ENCODE peak calls at places on chromosomes 16 and 17, in five cellular contexts. One of them, this sample, is unnamed.

GRCh38 chr17:13638855-13639458 is 37.2 kb upstream of the HS3ST3A1 start:
- DNase-seq in left ventricle myocardium inferior: no peak
- DNase-seq in iPS DF 6.9: no peak
- DNase-seq in CD8-positive, alpha-beta memory T cell: no peak
- DNase-seq in psoas muscle: no peak
- DNase-seq in this sample: peak; percentile 35

GRCh38 chr16:67514382-67514828 is 14.2 kb upstream of the RIPOR1 start:
- DNase-seq in left ventricle myocardium inferior: peak; percentile 78
- DNase-seq in iPS DF 6.9: no peak
- DNase-seq in CD8-positive, alpha-beta memory T cell: peak; percentile 73
- DNase-seq in psoas muscle: peak; percentile 81
- DNase-seq in this sample: peak; percentile 57

GRCh38 chr16:46789499-46790414 is 41.2 kb downstream of the C16orf87 start:
- DNase-seq in left ventricle myocardium inferior: peak; percentile 77
- DNase-seq in iPS DF 6.9: peak; percentile 47
- DNase-seq in CD8-positive, alpha-beta memory T cell: peak; percentile 80
- DNase-seq in psoas muscle: peak; percentile 76
- DNase-seq in this sample: no peak

GRCh38 chr17:5879424-5879823 is 190.8 kb upstream of the WSCD1 start:
- DNase-seq in left ventricle myocardium inferior: no peak
- DNase-seq in iPS DF 6.9: no peak
- DNase-seq in CD8-positive, alpha-beta memory T cell: no peak
- DNase-seq in psoas muscle: no peak
- DNase-seq in this sample: no peak

GRCh38 chr16:7303677-7304200 is 28.9 kb upstream of the RBFOX1 start:
- DNase-seq in left ventricle myocardium inferior: no peak
- DNase-seq in iPS DF 6.9: no peak
- DNase-seq in CD8-positive, alpha-beta memory T cell: no peak
- DNase-seq in psoas muscle: no peak
- DNase-seq in this sample: no peak

GRCh38 chr17:66930933-66931332 is 33.6 kb upstream of the CACNG4 start:
- DNase-seq in left ventricle myocardium inferior: no peak
- DNase-seq in iPS DF 6.9: no peak
- DNase-seq in CD8-positive, alpha-beta memory T cell: no peak
- DNase-seq in psoas muscle: no peak
- DNase-seq in this sample: no peak

GRCh38 chr17:410674-411401 is 58.2 kb upstream of the RPH3AL start:
- DNase-seq in left ventricle myocardium inferior: no peak
- DNase-seq in iPS DF 6.9: no peak
- DNase-seq in CD8-positive, alpha-beta memory T cell: peak; percentile 90
- DNase-seq in psoas muscle: no peak
- DNase-seq in this sample: no peak

GRCh38 chr16:56226840-56227525 is 35.7 kb downstream of the GNAO1 start:
- DNase-seq in left ventricle myocardium inferior: no peak
- DNase-seq in iPS DF 6.9: no peak
- DNase-seq in CD8-positive, alpha-beta memory T cell: peak; percentile 31
- DNase-seq in psoas muscle: no peak
- DNase-seq in this sample: no peak

GRCh38 chr17:65434251-65434650 is 127.2 kb downstream of the AXIN2 start:
- DNase-seq in left ventricle myocardium inferior: no peak
- DNase-seq in iPS DF 6.9: no peak
- DNase-seq in CD8-positive, alpha-beta memory T cell: no peak
- DNase-seq in psoas muscle: no peak
- DNase-seq in this sample: no peak

GRCh38 chr17:62819511-62820221 is 11.6 kb upstream of the MARCHF10 start:
- DNase-seq in left ventricle myocardium inferior: peak; percentile 31
- DNase-seq in iPS DF 6.9: no peak
- DNase-seq in CD8-positive, alpha-beta memory T cell: no peak
- DNase-seq in psoas muscle: peak; percentile 62
- DNase-seq in this sample: peak; percentile 58

GRCh38 chr17:64148017-64148631 is 18.2 kb upstream of the ERN1 start:
- DNase-seq in left ventricle myocardium inferior: no peak
- DNase-seq in iPS DF 6.9: no peak
- DNase-seq in CD8-positive, alpha-beta memory T cell: no peak
- DNase-seq in psoas muscle: no peak
- DNase-seq in this sample: peak; percentile 30

GRCh38 chr17:2259769-2260536 is 43.6 kb downstream of the SMG6 start:
- DNase-seq in left ventricle myocardium inferior: no peak
- DNase-seq in iPS DF 6.9: no peak
- DNase-seq in CD8-positive, alpha-beta memory T cell: peak; percentile 54
- DNase-seq in psoas muscle: no peak
- DNase-seq in this sample: no peak

GRCh38 chr17:32910769-32911168 is 17.2 kb upstream of the TMEM98 start:
- DNase-seq in left ventricle myocardium inferior: no peak
- DNase-seq in iPS DF 6.9: no peak
- DNase-seq in CD8-positive, alpha-beta memory T cell: no peak
- DNase-seq in psoas muscle: no peak
- DNase-seq in this sample: no peak

GRCh38 chr17:76627510-76627909 is 16.0 kb downstream of the ST6GALNAC1 start:
- DNase-seq in left ventricle myocardium inferior: no peak
- DNase-seq in iPS DF 6.9: no peak
- DNase-seq in CD8-positive, alpha-beta memory T cell: no peak
- DNase-seq in psoas muscle: no peak
- DNase-seq in this sample: no peak

GRCh38 chr17:64099543-64099942 is 30.4 kb downstream of the ERN1 start:
- DNase-seq in left ventricle myocardium inferior: no peak
- DNase-seq in iPS DF 6.9: no peak
- DNase-seq in CD8-positive, alpha-beta memory T cell: no peak
- DNase-seq in psoas muscle: no peak
- DNase-seq in this sample: no peak

GRCh38 chr17:67157732-67158639 is 87.0 kb downstream of the HELZ start:
- DNase-seq in left ventricle myocardium inferior: no peak
- DNase-seq in iPS DF 6.9: no peak
- DNase-seq in CD8-positive, alpha-beta memory T cell: no peak
- DNase-seq in psoas muscle: no peak
- DNase-seq in this sample: peak; percentile 8

GRCh38 chr17:39027440-39028035 is 60.3 kb upstream of the FBXO47 start:
- DNase-seq in left ventricle myocardium inferior: peak; percentile 41
- DNase-seq in iPS DF 6.9: no peak
- DNase-seq in CD8-positive, alpha-beta memory T cell: no peak
- DNase-seq in psoas muscle: no peak
- DNase-seq in this sample: no peak

GRCh38 chr17:64648234-64648633 is 13.9 kb downstream of the SMURF2 start:
- DNase-seq in left ventricle myocardium inferior: no peak
- DNase-seq in iPS DF 6.9: no peak
- DNase-seq in CD8-positive, alpha-beta memory T cell: no peak
- DNase-seq in psoas muscle: no peak
- DNase-seq in this sample: no peak

GRCh38 chr16:85002643-85003042 is 8.7 kb downstream of the ZDHHC7 start:
- DNase-seq in left ventricle myocardium inferior: peak; percentile 52
- DNase-seq in iPS DF 6.9: no peak
- DNase-seq in CD8-positive, alpha-beta memory T cell: no peak
- DNase-seq in psoas muscle: no peak
- DNase-seq in this sample: no peak

GRCh38 chr16:53726625-53727024 is 22.7 kb downstream of the FTO start:
- DNase-seq in left ventricle myocardium inferior: no peak
- DNase-seq in iPS DF 6.9: no peak
- DNase-seq in CD8-positive, alpha-beta memory T cell: no peak
- DNase-seq in psoas muscle: no peak
- DNase-seq in this sample: no peak

GRCh38 chr17:64385187-64386083 is 5.2 kb downstream of the PECAM1 start:
- DNase-seq in left ventricle myocardium inferior: peak; percentile 34
- DNase-seq in iPS DF 6.9: no peak
- DNase-seq in CD8-positive, alpha-beta memory T cell: peak; percentile 15
- DNase-seq in psoas muscle: peak; percentile 67
- DNase-seq in this sample: no peak

GRCh38 chr16:76565542-76565941 is 288.3 kb downstream of the CNTNAP4 start:
- DNase-seq in left ventricle myocardium inferior: no peak
- DNase-seq in iPS DF 6.9: no peak
- DNase-seq in CD8-positive, alpha-beta memory T cell: no peak
- DNase-seq in psoas muscle: no peak
- DNase-seq in this sample: no peak

GRCh38 chr17:70610161-70610560 is 440.8 kb downstream of the KCNJ2 start:
- DNase-seq in left ventricle myocardium inferior: no peak
- DNase-seq in iPS DF 6.9: no peak
- DNase-seq in CD8-positive, alpha-beta memory T cell: no peak
- DNase-seq in psoas muscle: no peak
- DNase-seq in this sample: no peak

GRCh38 chr16:64276646-64277045 is 845.2 kb downstream of the CDH11 start:
- DNase-seq in left ventricle myocardium inferior: no peak
- DNase-seq in iPS DF 6.9: no peak
- DNase-seq in CD8-positive, alpha-beta memory T cell: no peak
- DNase-seq in psoas muscle: no peak
- DNase-seq in this sample: no peak

GRCh38 chr16:89729863-89730574 is 8.7 kb downstream of the ZNF276 start:
- DNase-seq in left ventricle myocardium inferior: no peak
- DNase-seq in iPS DF 6.9: no peak
- DNase-seq in CD8-positive, alpha-beta memory T cell: no peak
- DNase-seq in psoas muscle: no peak
- DNase-seq in this sample: no peak

GRCh38 chr16:89732918-89733242 is 11.5 kb downstream of the ZNF276 start:
- DNase-seq in left ventricle myocardium inferior: no peak
- DNase-seq in iPS DF 6.9: no peak
- DNase-seq in CD8-positive, alpha-beta memory T cell: no peak
- DNase-seq in psoas muscle: no peak
- DNase-seq in this sample: no peak

GRCh38 chr16:89732142-89732917 is 11.0 kb downstream of the ZNF276 start:
- DNase-seq in left ventricle myocardium inferior: no peak
- DNase-seq in iPS DF 6.9: no peak
- DNase-seq in CD8-positive, alpha-beta memory T cell: no peak
- DNase-seq in psoas muscle: no peak
- DNase-seq in this sample: no peak

GRCh38 chr16:89729293-89729692 is 8.0 kb downstream of the ZNF276 start:
- DNase-seq in left ventricle myocardium inferior: no peak
- DNase-seq in iPS DF 6.9: no peak
- DNase-seq in CD8-positive, alpha-beta memory T cell: no peak
- DNase-seq in psoas muscle: no peak
- DNase-seq in this sample: no peak

DNA sequence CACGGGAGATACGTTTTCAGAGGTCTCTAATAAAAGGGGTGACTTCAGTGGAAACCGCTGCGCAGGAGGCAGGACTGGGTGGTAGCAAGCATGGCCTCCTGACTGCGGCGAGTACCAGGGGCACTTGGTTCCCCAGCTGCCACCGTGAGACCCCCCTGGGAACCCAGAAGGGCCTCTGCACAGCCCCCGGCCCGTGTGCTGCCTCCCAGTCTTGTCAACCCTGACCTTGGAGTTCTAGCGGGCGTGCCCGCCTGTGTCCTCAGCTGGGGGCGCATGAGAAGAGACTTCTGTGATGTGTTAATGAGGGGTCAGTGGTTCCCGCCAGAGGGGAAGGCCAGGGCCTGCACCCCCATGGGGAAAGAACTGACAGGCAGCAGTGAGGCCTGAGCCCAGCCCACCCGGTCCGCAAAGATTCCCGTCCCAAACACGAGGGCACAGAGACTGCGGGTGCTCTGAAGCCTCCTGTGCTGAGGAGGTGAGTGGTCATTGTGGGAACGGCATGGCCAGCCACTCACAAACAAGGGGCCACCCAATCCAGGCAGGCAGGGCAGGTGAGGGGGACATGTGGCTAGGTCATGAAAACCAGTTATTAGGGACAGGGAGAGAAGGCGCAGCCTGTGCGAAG is 9.4 kb downstream of the ZNF276 start:
- DNase-seq in left ventricle myocardium inferior: no peak
- DNase-seq in iPS DF 6.9: no peak
- DNase-seq in CD8-positive, alpha-beta memory T cell: no peak
- DNase-seq in psoas muscle: no peak
- DNase-seq in this sample: no peak
- H3K36me3 ChIP-seq in left ventricle myocardium inferior: peaks cover 91% of the 10 kb centered on the region
- H3K36me3 ChIP-seq in iPS DF 6.9: peaks cover 7% of the 10 kb centered on the region
- H3K36me3 ChIP-seq in CD8-positive, alpha-beta memory T cell: peaks cover 82% of the 10 kb centered on the region
- H3K36me3 ChIP-seq in psoas muscle: peaks cover 8% of the 10 kb centered on the region
- H3K36me3 ChIP-seq in this sample: peaks cover 83% of the 10 kb centered on the region

GRCh38 chr17:17229416-17230098 is 7.4 kb downstream of the FLCN start:
- DNase-seq in left ventricle myocardium inferior: no peak
- DNase-seq in iPS DF 6.9: no peak
- DNase-seq in CD8-positive, alpha-beta memory T cell: no peak
- DNase-seq in psoas muscle: no peak
- DNase-seq in this sample: no peak
- H3K36me3 ChIP-seq in left ventricle myocardium inferior: peaks cover 79% of the 10 kb centered on the region
- H3K36me3 ChIP-seq in iPS DF 6.9: peaks cover 26% of the 10 kb centered on the region
- H3K36me3 ChIP-seq in CD8-positive, alpha-beta memory T cell: peaks cover 32% of the 10 kb centered on the region
- H3K36me3 ChIP-seq in psoas muscle: peaks cover 3% of the 10 kb centered on the region
- H3K36me3 ChIP-seq in this sample: peaks cover 79% of the 10 kb centered on the region

GRCh38 chr17:50551433-50551815 is 4.5 kb downstream of the SPATA20 start:
- DNase-seq in left ventricle myocardium inferior: no peak
- DNase-seq in iPS DF 6.9: no peak
- DNase-seq in CD8-positive, alpha-beta memory T cell: no peak
- DNase-seq in psoas muscle: no peak
- DNase-seq in this sample: no peak
- H3K36me3 ChIP-seq in left ventricle myocardium inferior: peaks cover 16% of the 10 kb centered on the region
- H3K36me3 ChIP-seq in iPS DF 6.9: no peaks in the 10 kb centered on the region
- H3K36me3 ChIP-seq in CD8-positive, alpha-beta memory T cell: no peaks in the 10 kb centered on the region
- H3K36me3 ChIP-seq in psoas muscle: no peaks in the 10 kb centered on the region
- H3K36me3 ChIP-seq in this sample: peaks cover 26% of the 10 kb centered on the region

DNA sequence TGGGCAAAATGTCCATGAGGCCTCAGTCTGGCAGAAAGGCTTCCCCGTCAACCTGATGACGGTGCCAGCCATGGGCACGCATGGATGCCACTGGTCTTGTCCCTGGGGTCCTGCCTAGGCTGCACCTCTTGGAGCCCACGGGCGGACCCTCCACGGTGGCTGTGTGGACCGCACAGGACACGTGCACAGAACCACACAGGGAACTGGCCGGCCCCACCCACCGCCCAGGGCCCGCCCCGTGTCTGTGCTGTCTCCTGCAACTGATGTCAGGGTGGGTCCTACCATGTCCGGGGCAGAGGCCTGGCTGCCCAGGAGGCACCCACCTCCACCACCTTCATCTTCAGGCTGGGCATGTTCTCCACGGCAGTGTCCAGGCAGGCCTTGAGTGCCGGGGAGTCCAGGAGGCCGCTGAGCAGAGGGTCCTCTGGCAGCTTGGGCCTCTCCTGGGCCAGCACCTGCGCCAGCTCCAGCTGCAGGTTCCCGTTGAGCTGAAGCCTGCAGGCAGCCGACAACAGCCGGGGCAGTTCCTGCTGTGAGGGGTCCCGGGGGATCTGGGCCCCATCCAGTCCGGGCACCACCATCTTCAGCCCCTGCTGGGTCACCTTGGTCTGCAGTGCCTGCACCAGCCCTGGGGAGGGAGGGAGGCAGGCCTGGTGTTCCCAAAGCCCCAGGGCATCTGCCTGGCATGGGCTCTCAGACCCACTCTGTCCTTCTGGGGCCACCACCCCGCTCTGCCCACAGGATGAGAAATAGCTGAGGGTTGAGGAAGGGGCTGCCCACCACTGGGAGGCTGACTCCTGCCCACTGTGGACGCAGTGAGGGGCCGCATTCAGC is 11.9 kb downstream of the FASN start:
- DNase-seq in left ventricle myocardium inferior: no peak
- DNase-seq in iPS DF 6.9: no peak
- DNase-seq in CD8-positive, alpha-beta memory T cell: no peak
- DNase-seq in psoas muscle: peak; percentile 11
- DNase-seq in this sample: no peak
- H3K36me3 ChIP-seq in left ventricle myocardium inferior: peaks cover 98% of the 10 kb centered on the region
- H3K36me3 ChIP-seq in iPS DF 6.9: peaks cover 99% of the 10 kb centered on the region
- H3K36me3 ChIP-seq in CD8-positive, alpha-beta memory T cell: peaks cover 5% of the 10 kb centered on the region
- H3K36me3 ChIP-seq in psoas muscle: peaks cover 11% of the 10 kb centered on the region
- H3K36me3 ChIP-seq in this sample: peaks cover 98% of the 10 kb centered on the region

DNA sequence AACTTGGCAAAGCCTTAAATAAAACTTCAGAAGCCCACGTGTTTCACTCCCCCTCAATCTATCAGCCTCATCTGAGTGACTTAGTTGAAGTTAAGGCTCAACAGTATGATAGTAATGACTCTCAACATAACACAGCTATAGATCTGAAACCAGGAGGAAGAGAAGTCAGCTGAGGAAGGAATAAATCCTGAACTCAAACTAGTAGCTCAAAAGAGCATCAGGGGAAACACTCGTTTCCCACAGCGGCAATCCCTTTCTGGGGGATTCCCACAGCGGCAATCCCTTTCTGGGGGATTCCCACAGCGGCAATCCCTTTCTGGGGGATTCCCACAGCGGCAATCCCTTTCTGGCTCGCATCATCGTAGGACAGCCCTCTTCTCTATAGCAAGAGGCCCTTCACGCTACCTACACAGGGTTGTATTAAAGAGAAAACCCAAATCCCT is 56.8 kb downstream of the ZZEF1 start:
- DNase-seq in left ventricle myocardium inferior: no peak
- DNase-seq in iPS DF 6.9: no peak
- DNase-seq in CD8-positive, alpha-beta memory T cell: no peak
- DNase-seq in psoas muscle: no peak
- DNase-seq in this sample: no peak
- H3K36me3 ChIP-seq in left ventricle myocardium inferior: peaks cover 93% of the 10 kb centered on the region
- H3K36me3 ChIP-seq in iPS DF 6.9: peaks cover 10% of the 10 kb centered on the region
- H3K36me3 ChIP-seq in CD8-positive, alpha-beta memory T cell: peaks cover 61% of the 10 kb centered on the region
- H3K36me3 ChIP-seq in psoas muscle: peaks cover 20% of the 10 kb centered on the region
- H3K36me3 ChIP-seq in this sample: peaks cover 77% of the 10 kb centered on the region